ENCODE peak calls at places on chromosome 1, in seven cellular contexts. U is GM12878, S is K562, L is GM12892, N is SK-N-SH, G is H1, P is HepG2. K is an unnamed sample.
A peak's percentile ranks its signal among the peaks of the same experiment; 100 is the strongest.

GRCh38 chr1:95475686-95476457 is 241.9 kb downstream of the RWDD3 start:
- DNase-seq in L (no peak), G (no peak), S (no peak), P (peak; percentile 4), U (no peak), N (no peak), K (no peak)

GRCh38 chr1:8040586-8040985 is 14.5 kb upstream of the ERRFI1 start:
- DNase-seq in N (no peak), L (no peak), S (no peak), G (no peak), U (no peak), P (peak; percentile 96), K (no peak)

GRCh38 chr1:21680381-21680780 is 11.2 kb upstream of the RAP1GAP start:
- DNase-seq in N (no peak), G (no peak), S (no peak), P (no peak), U (no peak), L (no peak), K (no peak)

GRCh38 chr1:118589486-118589885 is 398.7 kb downstream of the TBX15 start:
- DNase-seq in S (no peak), U (no peak), P (no peak), L (no peak), G (no peak), N (no peak), K (no peak)

GRCh38 chr1:93114403-93114802 is 35.3 kb downstream of the MTF2 start:
- DNase-seq in U (no peak), L (no peak), G (no peak), P (peak; percentile 29), N (no peak), S (no peak), K (no peak)

GRCh38 chr1:108068141-108068540 is 103.2 kb upstream of the VAV3 start:
- DNase-seq in S (no peak), U (no peak), P (no peak), L (no peak), G (no peak), N (no peak), K (no peak)

GRCh38 chr1:244388961-244389360 is 62.7 kb downstream of the ADSS2 start:
- DNase-seq in G (no peak), P (no peak), S (no peak), L (no peak), U (no peak), N (no peak), K (no peak)

GRCh38 chr1:172465617-172466016 is 21.7 kb upstream of the PIGC start:
- DNase-seq in N (no peak), S (no peak), P (no peak), G (no peak), U (no peak), L (no peak), K (no peak)

GRCh38 chr1:58287894-58288623 is 258.5 kb downstream of the OMA1 start:
- DNase-seq in G (no peak), P (no peak), S (no peak), N (no peak), L (no peak), U (no peak), K (no peak)

GRCh38 chr1:9239622-9240401 is 5.2 kb downstream of the H6PD start:
- DNase-seq in U (no peak), S (no peak), G (no peak), L (peak; percentile 53), P (peak; percentile 83), N (no peak), K (peak; percentile 72)

GRCh38 chr1:11797525-11798216 is 8.1 kb downstream of the MTHFR start:
- DNase-seq in S (peak; percentile 84), G (no peak), U (no peak), P (no peak), N (no peak), L (no peak), K (no peak)

GRCh38 chr1:112537451-112537850 is 28.7 kb downstream of the WNT2B start:
- DNase-seq in S (no peak), P (no peak), U (no peak), G (no peak), N (no peak), L (no peak), K (no peak)

GRCh38 chr1:44632511-44633072 is 41.7 kb downstream of the TMEM53 start:
- DNase-seq in P (no peak), N (peak; percentile 46), L (no peak), U (no peak), G (no peak), S (peak; percentile 69), K (no peak)
- TF ChIP-seq POLR2AphosphoS5 in P (no peak), N (no peak), L (no peak), U (no peak), G (no peak), S (peak; percentile 80), K (no peak)

DNA sequence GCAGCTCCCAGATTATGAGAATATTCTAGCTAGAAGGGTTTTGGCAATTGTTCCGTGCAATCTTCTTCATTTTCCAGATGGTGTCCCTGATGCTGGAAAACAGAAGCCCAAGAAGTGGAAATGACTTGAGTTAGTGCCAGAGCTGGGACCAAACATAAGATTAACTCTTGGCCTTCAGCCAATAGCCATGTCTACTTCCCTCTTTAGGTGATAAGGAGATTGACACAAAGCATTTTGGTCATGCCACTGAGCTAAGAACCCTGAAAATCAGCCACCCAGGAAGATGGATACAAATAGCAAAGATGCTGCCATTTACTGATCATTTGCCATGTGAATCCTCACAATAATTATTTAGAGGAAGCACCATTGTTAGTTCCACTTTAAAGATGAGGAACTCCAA is 110.7 kb downstream of the MATN1 start:
- DNase-seq in L (no peak), G (no peak), N (no peak), U (no peak), P (no peak), S (no peak), K (no peak)
- TF ChIP-seq TAF1 in L (no peak), G (no peak), N (no peak), U (no peak), P (no peak), S (no peak), K (no peak)

GRCh38 chr1:246096356-246096755 is 410.7 kb downstream of the SMYD3 start:
- DNase-seq in S (no peak), L (no peak), G (no peak), N (peak; percentile 34), P (no peak), U (no peak), K (no peak)

GRCh38 chr1:246091477-246091876 is 415.6 kb downstream of the SMYD3 start:
- DNase-seq in N (no peak), S (no peak), P (no peak), G (no peak), L (no peak), U (no peak), K (no peak)

GRCh38 chr1:246093230-246093629 is 413.8 kb downstream of the SMYD3 start:
- DNase-seq in L (no peak), S (no peak), G (no peak), N (no peak), P (no peak), U (no peak), K (no peak)

GRCh38 chr1:246092136-246092535 is 414.9 kb downstream of the SMYD3 start:
- DNase-seq in P (no peak), L (no peak), N (no peak), G (no peak), U (no peak), S (no peak), K (no peak)

DNA sequence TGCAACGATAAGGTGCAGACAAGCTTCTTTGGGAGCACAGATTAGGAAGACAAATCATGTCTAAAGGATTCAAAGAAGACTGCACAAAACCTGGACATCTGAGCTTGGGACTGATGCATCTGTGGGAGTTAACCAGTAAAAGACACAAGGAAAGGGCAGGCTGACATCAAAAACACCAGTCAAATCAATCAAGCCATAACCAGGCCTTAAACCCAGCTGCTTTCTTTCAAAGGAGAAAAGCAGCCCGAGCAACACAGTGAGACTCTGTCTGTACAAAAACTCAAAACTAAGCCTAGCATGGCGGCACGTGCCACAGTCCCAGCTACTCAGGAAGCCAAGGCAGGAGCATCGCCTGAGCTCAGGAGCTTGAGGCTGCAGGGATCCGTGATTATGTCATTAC is 411.6 kb downstream of the SMYD3 start:
- DNase-seq in G (no peak), S (no peak), L (no peak), U (no peak), P (no peak), N (no peak), K (no peak)
- TF ChIP-seq POLR2AphosphoS5 in G (no peak), S (no peak), L (no peak), U (no peak), P (no peak), N (no peak), K (no peak)

DNA sequence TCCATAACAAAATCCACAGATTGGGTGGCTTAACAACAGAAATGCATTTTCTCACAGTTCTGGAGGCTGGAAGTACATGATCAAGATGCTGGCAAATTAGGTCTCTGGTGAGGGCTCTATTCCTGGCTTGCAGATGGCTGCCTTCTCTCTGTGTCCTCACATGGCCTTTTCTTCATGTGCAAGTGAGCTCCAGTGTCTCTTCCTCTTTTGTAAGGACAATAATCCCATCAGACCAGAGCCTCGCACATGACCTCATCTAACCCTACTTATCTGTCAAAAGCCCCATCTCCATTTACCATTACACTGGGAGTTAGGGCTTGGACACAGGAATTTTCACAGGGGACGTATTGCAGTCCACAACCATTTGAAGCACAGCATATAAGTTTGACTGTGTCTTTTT is 181.6 kb downstream of the NEGR1 start:
- DNase-seq in L (no peak), P (no peak), G (no peak), S (no peak), N (no peak), U (no peak), K (no peak)
- TF ChIP-seq TAF1 in L (no peak), P (no peak), G (no peak), S (no peak), N (no peak), U (no peak), K (no peak)

GRCh38 chr1:91021686-91022517 is at the start of gene ZNF644:
- DNase-seq in L (peak; percentile 78), P (peak; percentile 92), N (peak; percentile 96), U (peak; percentile 89), S (peak; percentile 91), G (peak; percentile 73), K (peak; percentile 74)
- TF ChIP-seq POLR2AphosphoS5 in L (peak; percentile 91), P (peak; percentile 60), N (peak; percentile 62), U (peak; percentile 85), S (peak; percentile 65), G (peak; percentile 97), K (no peak)

GRCh38 chr1:184622136-184622823 is 132.4 kb downstream of the EDEM3 start:
- DNase-seq in P (no peak), L (no peak), N (peak; percentile 68), G (no peak), U (no peak), S (no peak), K (no peak)
- TF ChIP-seq TAF1 in P (no peak), L (no peak), N (no peak), G (no peak), U (no peak), S (no peak), K (no peak)